ENCODE peak calls at places on chromosomes 7 and 10, in ten cellular contexts. J is mammary epithelial cell; X is effector memory CD4-positive, alpha-beta T cell; T is brain microvascular endothelial cell; B is AG08395; Z is stimulated activated CD8-positive, alpha-beta memory T cell treated with anti-CD3 and anti-CD28 coated beads, Interleukin-15, amount 100 ng/mL, for 48 hours; U is stimulated activated CD4-positive, alpha-beta T cell treated with anti-CD3 and anti-CD28 coated beads, Interleukin-2, amount 100 ng/mL, for 24 hours; R is A549; Q is EH; S is naive thymus-derived CD8-positive, alpha-beta T cell. L is an unnamed sample.

GRCh38 chr7:98278408-98278807 is 3.1 kb upstream of the BRI3 start:
- DNase-seq in J (no peak), S (no peak), B (peak), T (no peak), U (no peak), Q (peak), X (no peak), Z (no peak), R (no peak), L (no peak)

GRCh38 chr10:16828114-16828568 is 10.9 kb upstream of the RSU1 start:
- DNase-seq in X (peak), Q (peak), T (peak), S (peak), J (peak), U (peak), B (peak), Z (peak), R (peak), L (peak)

GRCh38 chr10:75957321-75957720 is 525.9 kb downstream of the LRMDA start:
- DNase-seq in Q (no peak), R (no peak), B (no peak), X (no peak), S (no peak), J (no peak), U (no peak), T (no peak), Z (no peak), L (no peak)

GRCh38 chr10:87721781-87722180 is 62.1 kb downstream of the PAPSS2 start:
- DNase-seq in Z (no peak), Q (no peak), B (no peak), J (no peak), R (no peak), X (no peak), T (no peak), S (no peak), U (no peak), L (no peak)

GRCh38 chr10:22427890-22428571 is 82.7 kb downstream of the SPAG6 start:
- DNase-seq in X (no peak), Z (no peak), S (no peak), R (peak), J (peak), T (peak), B (peak), Q (peak), U (no peak), L (no peak)

GRCh38 chr10:119521443-119522204 is 20.9 kb downstream of the RGS10 start:
- DNase-seq in X (no peak), R (peak), S (no peak), U (no peak), Z (no peak), J (peak), B (peak), Q (peak), T (peak), L (no peak)

GRCh38 chr10:118914626-118915025 is 114.9 kb upstream of the NANOS1 start:
- DNase-seq in X (no peak), J (no peak), T (no peak), U (no peak), S (no peak), Q (no peak), Z (no peak), R (no peak), B (no peak), L (no peak)

GRCh38 chr10:543131-543530 is 146.3 kb downstream of the DIP2C start:
- DNase-seq in U (no peak), Q (no peak), Z (no peak), J (no peak), B (no peak), X (no peak), S (no peak), R (no peak), T (no peak), L (no peak)

GRCh38 chr10:58647770-58648169 is 135.1 kb downstream of the BICC1 start:
- DNase-seq in Q (peak), Z (no peak), S (no peak), B (no peak), R (no peak), X (no peak), J (peak), U (no peak), T (no peak), L (no peak)

GRCh38 chr7:52569151-52569550 is 466.3 kb upstream of the POM121L12 start:
- DNase-seq in X (no peak), Z (no peak), T (no peak), S (no peak), B (no peak), Q (no peak), U (no peak), R (no peak), J (no peak), L (no peak)

GRCh38 chr10:86226801-86227201 is 139.8 kb downstream of the GRID1 start:
- DNase-seq in X (no peak), Z (no peak), R (no peak), S (no peak), T (no peak), Q (no peak), B (no peak), J (no peak), U (no peak), L (no peak)

GRCh38 chr10:33878238-33878637 is 543.8 kb upstream of the NRP1 start:
- DNase-seq in U (no peak), J (no peak), T (no peak), Q (no peak), S (no peak), X (no peak), Z (no peak), B (no peak), R (no peak), L (no peak)

GRCh38 chr10:124243702-124244121 is 150.3 kb upstream of the CHST15 start:
- DNase-seq in J (no peak), Z (no peak), T (no peak), U (no peak), R (no peak), Q (no peak), B (no peak), S (no peak), X (no peak), L (no peak)

GRCh38 chr10:60930237-60930636 is 13.7 kb downstream of the RHOBTB1 start:
- DNase-seq in Q (no peak), J (no peak), B (no peak), T (no peak), S (no peak), Z (no peak), U (no peak), R (no peak), X (no peak), L (no peak)

GRCh38 chr7:2006231-2006771 is 226.4 kb downstream of the MAD1L1 start:
- DNase-seq in U (no peak), X (no peak), T (no peak), S (no peak), B (no peak), Q (no peak), Z (no peak), J (no peak), R (no peak), L (no peak)

GRCh38 chr10:24889636-24890035 is 62.8 kb downstream of the PRTFDC1 start:
- DNase-seq in J (no peak), T (no peak), X (no peak), R (no peak), S (no peak), B (no peak), Z (no peak), U (no peak), Q (peak), L (no peak)

GRCh38 chr10:23914641-23915040 is 294.3 kb upstream of the KIAA1217 start:
- DNase-seq in X (no peak), B (no peak), S (no peak), U (no peak), T (no peak), Q (no peak), Z (no peak), J (no peak), R (no peak), L (no peak)

GRCh38 chr7:77482015-77482414 is 55.1 kb upstream of the PTPN12 start:
- DNase-seq in T (no peak), R (peak), U (no peak), Z (no peak), J (peak), S (no peak), X (no peak), B (no peak), Q (no peak), L (no peak)

GRCh38 chr7:98669417-98670015 is 52.4 kb downstream of the NPTX2 start:
- DNase-seq in R (no peak), J (no peak), U (no peak), Z (no peak), Q (no peak), S (no peak), X (no peak), B (no peak), T (no peak), L (no peak)

GRCh38 chr7:16432425-16432731 is 11.0 kb upstream of the CRPPA start:
- DNase-seq in T (no peak), U (no peak), Q (no peak), J (no peak), R (no peak), B (no peak), S (no peak), Z (no peak), X (no peak), L (no peak)

GRCh38 chr7:106671160-106671559 is 10.2 kb upstream of the CCDC71L start:
- DNase-seq in B (no peak), T (no peak), R (no peak), J (no peak), U (no peak), Z (no peak), Q (no peak), S (no peak), X (no peak), L (no peak)

GRCh38 chr7:76358053-76358477 is 726 bp downstream of the YWHAG start:
- DNase-seq in Z (peak), S (peak), T (no peak), X (peak), Q (peak), J (peak), R (no peak), U (peak), B (peak), L (peak)

GRCh38 chr10:21518629-21519321 is 6.7 kb downstream of the SKIDA1 start:
- DNase-seq in B (no peak), U (no peak), S (no peak), X (no peak), Q (peak), R (no peak), Z (no peak), T (no peak), J (peak), L (no peak)

GRCh38 chr7:33195264-33195663 is 65.9 kb downstream of the BBS9 start:
- DNase-seq in X (no peak), J (peak), B (peak), Z (no peak), U (no peak), Q (peak), T (peak), R (no peak), S (no peak), L (no peak)

GRCh38 chr10:14543048-14543903 is 212.6 kb upstream of the FRMD4A start:
- DNase-seq in Z (no peak), Q (peak), B (no peak), J (no peak), X (no peak), T (peak), U (no peak), R (no peak), S (peak), L (peak)

L was measured in effector CD4-positive, alpha-beta T cell.